ENCODE peak calls at places on chromosomes 12 and 14, in nine cellular contexts. One of them, this sample, is unnamed.

GRCh38 chr14:68471029-68471963 is 321.6 kb downstream of the ZFP36L1 start:
- DNase-seq in GM12878: peak; percentile 51
- DNase-seq in fibroblast of lung: no peak
- DNase-seq in PC-3: no peak
- DNase-seq in A549: no peak
- DNase-seq in neuronal stem cell: peak; percentile 55
- DNase-seq in mammary epithelial cell: no peak
- DNase-seq in IMR-90: no peak
- DNase-seq in K562: no peak
- DNase-seq in this sample: no peak

GRCh38 chr12:75891072-75891471 is 140.5 kb downstream of the PHLDA1 start:
- DNase-seq in GM12878: no peak
- DNase-seq in fibroblast of lung: no peak
- DNase-seq in PC-3: peak; percentile 71
- DNase-seq in A549: no peak
- DNase-seq in neuronal stem cell: no peak
- DNase-seq in mammary epithelial cell: no peak
- DNase-seq in IMR-90: no peak
- DNase-seq in K562: no peak
- DNase-seq in this sample: no peak

GRCh38 chr12:843609-844008 is 91.2 kb downstream of the WNK1 start:
- DNase-seq in GM12878: no peak
- DNase-seq in fibroblast of lung: no peak
- DNase-seq in PC-3: peak; percentile 84
- DNase-seq in A549: no peak
- DNase-seq in neuronal stem cell: no peak
- DNase-seq in mammary epithelial cell: peak; percentile 26
- DNase-seq in IMR-90: peak; percentile 55
- DNase-seq in K562: no peak
- DNase-seq in this sample: no peak

GRCh38 chr14:90968025-90968424 is 92.4 kb downstream of the RPS6KA5 start:
- DNase-seq in GM12878: no peak
- DNase-seq in fibroblast of lung: peak; percentile 8
- DNase-seq in PC-3: peak; percentile 6
- DNase-seq in A549: peak; percentile 10
- DNase-seq in neuronal stem cell: no peak
- DNase-seq in mammary epithelial cell: no peak
- DNase-seq in IMR-90: no peak
- DNase-seq in K562: no peak
- DNase-seq in this sample: no peak

GRCh38 chr12:107912421-107913004 is 138.0 kb downstream of the ASCL4 start:
- DNase-seq in GM12878: no peak
- DNase-seq in fibroblast of lung: peak; percentile 4
- DNase-seq in PC-3: peak; percentile 55
- DNase-seq in A549: peak; percentile 73
- DNase-seq in neuronal stem cell: peak; percentile 64
- DNase-seq in mammary epithelial cell: peak; percentile 51
- DNase-seq in IMR-90: no peak
- DNase-seq in K562: peak; percentile 88
- DNase-seq in this sample: peak; percentile 28

GRCh38 chr14:77026930-77027537 is 1.5 kb downstream of the IRF2BPL start:
- DNase-seq in GM12878: no peak
- DNase-seq in fibroblast of lung: peak; percentile 56
- DNase-seq in PC-3: peak; percentile 33
- DNase-seq in A549: peak; percentile 69
- DNase-seq in neuronal stem cell: peak; percentile 51
- DNase-seq in mammary epithelial cell: peak; percentile 41
- DNase-seq in IMR-90: peak; percentile 54
- DNase-seq in K562: peak; percentile 38
- DNase-seq in this sample: no peak

GRCh38 chr14:91113829-91114078 is at the start of gene DGLUCY:
- DNase-seq in GM12878: no peak
- DNase-seq in fibroblast of lung: peak; percentile 78
- DNase-seq in PC-3: no peak
- DNase-seq in A549: peak; percentile 68
- DNase-seq in neuronal stem cell: no peak
- DNase-seq in mammary epithelial cell: no peak
- DNase-seq in IMR-90: peak; percentile 75
- DNase-seq in K562: no peak
- DNase-seq in this sample: no peak

GRCh38 chr14:52314521-52315354 is 626 bp downstream of the PTGER2 start:
- DNase-seq in GM12878: no peak
- DNase-seq in fibroblast of lung: peak; percentile 43
- DNase-seq in PC-3: no peak
- DNase-seq in A549: no peak
- DNase-seq in neuronal stem cell: no peak
- DNase-seq in mammary epithelial cell: peak; percentile 33
- DNase-seq in IMR-90: peak; percentile 32
- DNase-seq in K562: no peak
- DNase-seq in this sample: no peak

GRCh38 chr12:33514893-33515292 is 75.3 kb upstream of the SYT10 start:
- DNase-seq in GM12878: no peak
- DNase-seq in fibroblast of lung: no peak
- DNase-seq in PC-3: peak; percentile 14
- DNase-seq in A549: no peak
- DNase-seq in neuronal stem cell: no peak
- DNase-seq in mammary epithelial cell: no peak
- DNase-seq in IMR-90: no peak
- DNase-seq in K562: no peak
- DNase-seq in this sample: no peak

GRCh38 chr12:38384816-38385491 is 68.4 kb downstream of the ALG10B start:
- DNase-seq in GM12878: no peak
- DNase-seq in fibroblast of lung: no peak
- DNase-seq in PC-3: peak; percentile 98
- DNase-seq in A549: peak; percentile 52
- DNase-seq in neuronal stem cell: no peak
- DNase-seq in mammary epithelial cell: peak; percentile 98
- DNase-seq in IMR-90: no peak
- DNase-seq in K562: no peak
- DNase-seq in this sample: no peak

GRCh38 chr14:84420236-84420635 is 1109.7 kb upstream of the FLRT2 start:
- DNase-seq in GM12878: no peak
- DNase-seq in fibroblast of lung: peak; percentile 30
- DNase-seq in PC-3: peak; percentile 3
- DNase-seq in A549: no peak
- DNase-seq in neuronal stem cell: no peak
- DNase-seq in mammary epithelial cell: no peak
- DNase-seq in IMR-90: no peak
- DNase-seq in K562: no peak
- DNase-seq in this sample: no peak

GRCh38 chr12:47017901-47018479 is 61.4 kb upstream of the PCED1B start:
- DNase-seq in GM12878: no peak
- DNase-seq in fibroblast of lung: peak; percentile 71
- DNase-seq in PC-3: peak; percentile 92
- DNase-seq in A549: peak; percentile 85
- DNase-seq in neuronal stem cell: no peak
- DNase-seq in mammary epithelial cell: peak; percentile 79
- DNase-seq in IMR-90: peak; percentile 28
- DNase-seq in K562: no peak
- DNase-seq in this sample: no peak

GRCh38 chr12:12376636-12377448 is 20.0 kb downstream of the BORCS5 start:
- DNase-seq in GM12878: peak; percentile 55
- DNase-seq in fibroblast of lung: peak; percentile 73
- DNase-seq in PC-3: peak; percentile 81
- DNase-seq in A549: peak; percentile 87
- DNase-seq in neuronal stem cell: peak; percentile 50
- DNase-seq in mammary epithelial cell: peak; percentile 68
- DNase-seq in IMR-90: peak; percentile 86
- DNase-seq in K562: peak; percentile 23
- DNase-seq in this sample: peak; percentile 65

GRCh38 chr12:28767836-28768348 is 381.2 kb upstream of the FAR2 start:
- DNase-seq in GM12878: no peak
- DNase-seq in fibroblast of lung: peak; percentile 16
- DNase-seq in PC-3: no peak
- DNase-seq in A549: no peak
- DNase-seq in neuronal stem cell: no peak
- DNase-seq in mammary epithelial cell: no peak
- DNase-seq in IMR-90: peak; percentile 19
- DNase-seq in K562: no peak
- DNase-seq in this sample: no peak

GRCh38 chr14:59215757-59216156 is 27.3 kb downstream of the DAAM1 start:
- DNase-seq in GM12878: no peak
- DNase-seq in fibroblast of lung: no peak
- DNase-seq in PC-3: no peak
- DNase-seq in A549: no peak
- DNase-seq in neuronal stem cell: no peak
- DNase-seq in mammary epithelial cell: no peak
- DNase-seq in IMR-90: no peak
- DNase-seq in K562: no peak
- DNase-seq in this sample: no peak

GRCh38 chr12:1013618-1014489 is 22.8 kb downstream of the ERC1 start:
- DNase-seq in GM12878: no peak
- DNase-seq in fibroblast of lung: peak; percentile 85
- DNase-seq in PC-3: peak; percentile 65
- DNase-seq in A549: peak; percentile 80
- DNase-seq in neuronal stem cell: no peak
- DNase-seq in mammary epithelial cell: peak; percentile 91
- DNase-seq in IMR-90: peak; percentile 87
- DNase-seq in K562: no peak
- DNase-seq in this sample: peak; percentile 66

DNA sequence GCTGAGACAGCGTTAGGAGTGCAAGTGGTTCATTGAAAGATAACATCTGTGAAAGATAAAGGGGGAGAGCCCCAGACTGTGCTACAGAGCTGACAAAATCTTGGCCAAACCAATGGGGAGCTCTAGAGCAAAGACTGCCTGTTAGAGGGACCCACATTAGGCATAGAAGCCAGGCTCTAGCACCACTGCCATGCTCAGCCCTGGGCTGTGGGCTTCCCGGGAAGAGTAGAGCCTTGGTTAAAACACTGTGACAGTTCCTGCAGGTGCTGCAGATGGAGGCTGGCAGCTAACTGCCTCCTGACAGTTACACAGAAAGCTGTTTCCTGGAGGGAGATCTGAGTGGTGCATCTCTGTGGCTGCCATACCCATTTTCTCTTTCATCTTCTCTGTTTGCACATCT is 23.0 kb downstream of the TSHR start:
- DNase-seq in GM12878: no peak
- DNase-seq in fibroblast of lung: no peak
- DNase-seq in PC-3: no peak
- DNase-seq in A549: no peak
- DNase-seq in neuronal stem cell: no peak
- DNase-seq in mammary epithelial cell: no peak
- DNase-seq in IMR-90: no peak
- DNase-seq in K562: no peak
- DNase-seq in this sample: no peak
- H3K4me2 ChIP-seq in GM12878: no peak overlapping the region
- H3K4me2 ChIP-seq in fibroblast of lung: no peak overlapping the region
- H3K4me2 ChIP-seq in PC-3: no peak overlapping the region
- H3K4me2 ChIP-seq in A549: no peak overlapping the region
- H3K4me2 ChIP-seq in neuronal stem cell: no peak overlapping the region
- H3K4me2 ChIP-seq in mammary epithelial cell: no peak overlapping the region
- H3K4me2 ChIP-seq in IMR-90: no peak overlapping the region
- H3K4me2 ChIP-seq in K562: no peak overlapping the region
- H3K4me2 ChIP-seq in this sample: no peak overlapping the region

DNA sequence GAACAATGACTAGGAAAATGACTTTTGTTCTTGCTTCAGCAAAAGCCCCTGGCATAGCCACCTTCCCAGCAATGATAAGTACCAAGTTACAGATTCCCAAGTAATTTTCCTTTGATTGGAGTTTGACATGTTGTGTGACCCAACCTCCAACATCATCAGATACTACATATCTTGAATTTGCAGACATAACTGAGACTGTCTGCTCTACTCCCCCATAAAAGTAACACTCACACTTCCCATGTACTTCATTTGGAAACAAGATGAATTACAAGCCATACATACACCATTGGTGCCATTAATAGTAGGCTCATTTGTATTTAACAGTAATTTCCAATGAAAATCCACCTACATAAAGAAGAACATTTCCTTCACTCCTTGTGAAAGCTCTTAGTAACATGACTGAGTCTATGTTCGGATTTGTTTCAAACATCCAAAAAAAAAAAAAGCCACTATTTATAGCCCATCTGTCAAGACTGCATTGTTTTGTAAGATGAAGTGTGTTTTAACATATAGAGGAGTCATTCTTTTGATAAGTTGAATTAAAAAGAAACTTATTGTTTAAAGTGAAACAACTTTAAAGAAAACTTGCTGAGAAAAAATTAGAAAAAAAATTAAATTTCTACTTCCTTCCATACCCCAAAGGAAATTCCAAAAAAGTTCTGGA is 12.0 kb upstream of the SLCO1A2 start:
- DNase-seq in GM12878: no peak
- DNase-seq in fibroblast of lung: no peak
- DNase-seq in PC-3: no peak
- DNase-seq in A549: no peak
- DNase-seq in neuronal stem cell: no peak
- DNase-seq in mammary epithelial cell: no peak
- DNase-seq in IMR-90: no peak
- DNase-seq in K562: no peak
- DNase-seq in this sample: no peak
- H3K4me3 ChIP-seq in GM12878: no peak overlapping the region
- H3K4me3 ChIP-seq in fibroblast of lung: no peak overlapping the region
- H3K4me3 ChIP-seq in PC-3: no peak overlapping the region
- H3K4me3 ChIP-seq in A549: no peak overlapping the region
- H3K4me3 ChIP-seq in neuronal stem cell: no peak overlapping the region
- H3K4me3 ChIP-seq in mammary epithelial cell: no peak overlapping the region
- H3K4me3 ChIP-seq in IMR-90: no peak overlapping the region
- H3K4me3 ChIP-seq in K562: no peak overlapping the region
- H3K4me3 ChIP-seq in this sample: no peak overlapping the region

DNA sequence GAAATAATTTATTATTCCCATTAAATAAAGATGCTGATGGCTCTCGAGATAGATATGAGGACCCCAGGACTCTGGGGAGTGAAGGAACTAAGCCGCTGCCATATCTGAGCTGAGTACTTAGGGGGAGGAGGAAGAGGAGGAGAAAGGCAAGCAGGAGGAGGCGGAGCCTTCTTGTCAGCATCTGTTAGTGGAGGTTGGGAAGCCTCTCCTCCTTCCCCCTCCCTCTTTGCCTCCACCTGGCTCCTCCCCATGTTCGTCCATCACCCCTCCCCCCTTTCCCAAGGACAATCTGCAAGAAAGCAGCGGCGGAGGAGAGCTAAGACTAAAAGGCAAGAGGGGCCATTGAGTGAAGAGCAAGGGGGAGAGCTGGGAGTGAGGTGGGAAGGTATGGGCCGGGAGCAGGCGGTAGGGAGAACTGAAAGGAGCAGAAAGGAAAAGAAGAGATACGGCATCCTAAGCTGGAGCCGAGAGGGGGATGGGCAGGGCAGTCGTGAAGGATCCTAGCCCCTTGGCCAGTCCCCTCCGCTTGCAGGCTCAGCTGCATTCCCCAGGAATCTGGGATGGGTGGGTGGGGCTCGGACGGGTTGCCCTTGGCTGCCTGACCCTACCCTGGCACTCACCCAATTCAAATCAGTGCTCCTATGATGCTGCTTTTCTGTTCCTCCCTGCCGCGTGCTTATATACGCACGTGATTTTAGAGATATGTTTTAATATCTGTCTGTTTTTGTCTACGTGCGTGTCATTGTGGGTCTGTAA is at the start of gene PFKM:
- DNase-seq in GM12878: peak; percentile 76
- DNase-seq in fibroblast of lung: peak; percentile 92
- DNase-seq in PC-3: peak; percentile 84
- DNase-seq in A549: peak; percentile 92
- DNase-seq in neuronal stem cell: peak; percentile 92
- DNase-seq in mammary epithelial cell: peak; percentile 84
- DNase-seq in IMR-90: peak; percentile 91
- DNase-seq in K562: peak; percentile 95
- DNase-seq in this sample: peak; percentile 87
- H3K4me2 ChIP-seq in GM12878: peak within 1 kb of the TSS; percentile 88
- H3K4me2 ChIP-seq in fibroblast of lung: peak within 1 kb of the TSS; percentile 95
- H3K4me2 ChIP-seq in PC-3: peak within 1 kb of the TSS; percentile 98
- H3K4me2 ChIP-seq in A549: peak within 1 kb of the TSS; percentile 89
- H3K4me2 ChIP-seq in neuronal stem cell: peak within 1 kb of the TSS; percentile 73
- H3K4me2 ChIP-seq in mammary epithelial cell: peak within 1 kb of the TSS; percentile 78
- H3K4me2 ChIP-seq in IMR-90: peak within 1 kb of the TSS; percentile 97
- H3K4me2 ChIP-seq in K562: peak within 1 kb of the TSS; percentile 94
- H3K4me2 ChIP-seq in this sample: peak within 1 kb of the TSS; percentile 86

GRCh38 chr12:68813242-68813593 is 5.2 kb downstream of the MDM2 start:
- DNase-seq in GM12878: no peak
- DNase-seq in fibroblast of lung: no peak
- DNase-seq in PC-3: no peak
- DNase-seq in A549: no peak
- DNase-seq in neuronal stem cell: no peak
- DNase-seq in mammary epithelial cell: no peak
- DNase-seq in IMR-90: no peak
- DNase-seq in K562: no peak
- DNase-seq in this sample: no peak
- H3K4me3 ChIP-seq in GM12878: peak overlapping the region; percentile 57
- H3K4me3 ChIP-seq in fibroblast of lung: no peak overlapping the region
- H3K4me3 ChIP-seq in PC-3: no peak overlapping the region
- H3K4me3 ChIP-seq in A549: peak overlapping the region; percentile 88
- H3K4me3 ChIP-seq in neuronal stem cell: peak overlapping the region; percentile 19
- H3K4me3 ChIP-seq in mammary epithelial cell: peak overlapping the region; percentile 0
- H3K4me3 ChIP-seq in IMR-90: no peak overlapping the region
- H3K4me3 ChIP-seq in K562: no peak overlapping the region
- H3K4me3 ChIP-seq in this sample: no peak overlapping the region